ENCODE peak calls at places on chromosomes 11 and 22, in nine cellular contexts. G is spleen, C is fibroblast of lung, P is hepatocyte, T is HCT116, V is body of pancreas, L is tibial nerve, J is testis, B is A549. D is an unnamed sample.

GRCh38 chr11:57662893-57663292 is 5.0 kb upstream of the ZDHHC5 start:
- DNase-seq in T (no peak), B (no peak), G (no peak), V (no peak), C (no peak), J (no peak), P (peak; percentile 18), L (no peak), D (no peak)

GRCh38 chr11:31801298-31801702 is 9.8 kb downstream of the PAX6 start:
- DNase-seq in L (no peak), G (no peak), P (no peak), C (no peak), V (no peak), J (no peak), T (no peak), B (no peak), D (no peak)

GRCh38 chr11:47595029-47595428 is 818 bp upstream of the C1QTNF4 start:
- DNase-seq in P (no peak), J (no peak), G (no peak), V (no peak), C (no peak), T (no peak), B (no peak), L (no peak), D (no peak)

GRCh38 chr11:117961896-117962295 is 24.3 kb upstream of the IL10RA start:
- DNase-seq in G (peak; percentile 41), L (no peak), T (no peak), B (no peak), P (no peak), V (no peak), C (no peak), J (no peak), D (no peak)

GRCh38 chr11:34529643-34530042 is 16.0 kb upstream of the ELF5 start:
- DNase-seq in G (no peak), V (no peak), J (no peak), T (no peak), L (no peak), B (no peak), C (no peak), P (no peak), D (no peak)

GRCh38 chr11:24068197-24068596 is 428.7 kb upstream of the LUZP2 start:
- DNase-seq in L (no peak), V (no peak), J (no peak), G (no peak), C (no peak), T (no peak), P (no peak), B (no peak), D (no peak)

GRCh38 chr11:34437224-34437879 is 1.4 kb upstream of the CAT start:
- DNase-seq in P (no peak), V (no peak), B (no peak), G (no peak), L (no peak), T (no peak), C (no peak), J (no peak), D (no peak)

GRCh38 chr11:6737872-6738466 is 33.8 kb downstream of the OR2AG2 start:
- DNase-seq in J (peak; percentile 51), L (no peak), V (peak; percentile 54), B (peak; percentile 36), P (peak; percentile 72), C (peak; percentile 14), G (no peak), T (peak; percentile 43), D (peak; percentile 48)

GRCh38 chr11:119344291-119345010 is 2.1 kb downstream of the MFRP start:
- DNase-seq in G (peak; percentile 70), P (no peak), V (no peak), T (no peak), B (no peak), L (no peak), J (no peak), C (no peak), D (no peak)

GRCh38 chr11:80240245-80240644 is 799.4 kb upstream of the TENM4 start:
- DNase-seq in P (no peak), V (no peak), G (no peak), J (no peak), T (no peak), B (no peak), C (peak; percentile 7), L (no peak), D (no peak)

GRCh38 chr22:46627806-46628482 is 7.8 kb downstream of the GRAMD4 start:
- DNase-seq in P (no peak), C (no peak), L (no peak), G (no peak), B (no peak), V (no peak), T (no peak), J (no peak), D (no peak)

GRCh38 chr11:111355956-111356659 is 23.0 kb downstream of the POU2AF1 start:
- DNase-seq in T (no peak), V (no peak), L (no peak), P (no peak), G (no peak), C (no peak), B (no peak), J (no peak), D (no peak)

GRCh38 chr11:15258433-15259350 is 144.0 kb downstream of the INSC start:
- DNase-seq in J (peak; percentile 26), T (peak; percentile 51), G (no peak), P (peak; percentile 72), C (peak; percentile 42), V (peak; percentile 30), L (no peak), B (peak; percentile 38), D (peak; percentile 34)

GRCh38 chr22:44182591-44183588 is 2.2 kb downstream of the PARVG start:
- DNase-seq in C (no peak), J (peak; percentile 40), G (peak; percentile 95), L (no peak), T (no peak), P (no peak), B (no peak), V (no peak), D (no peak)

GRCh38 chr11:126864934-126865333 is 135.6 kb downstream of the KIRREL3 start:
- DNase-seq in B (no peak), T (no peak), P (no peak), J (no peak), G (no peak), L (no peak), C (no peak), V (no peak), D (peak; percentile 69)

GRCh38 chr11:78166832-78167469 is 21.5 kb downstream of the KCTD21 start:
- DNase-seq in C (no peak), J (no peak), B (no peak), P (no peak), G (no peak), L (no peak), T (no peak), V (no peak), D (no peak)

GRCh38 chr11:70483077-70483861 is 84.9 kb downstream of the CTTN start:
- DNase-seq in L (no peak), V (no peak), C (peak; percentile 81), J (no peak), B (peak; percentile 68), G (no peak), P (peak; percentile 60), T (peak; percentile 60), D (peak; percentile 34)

DNA sequence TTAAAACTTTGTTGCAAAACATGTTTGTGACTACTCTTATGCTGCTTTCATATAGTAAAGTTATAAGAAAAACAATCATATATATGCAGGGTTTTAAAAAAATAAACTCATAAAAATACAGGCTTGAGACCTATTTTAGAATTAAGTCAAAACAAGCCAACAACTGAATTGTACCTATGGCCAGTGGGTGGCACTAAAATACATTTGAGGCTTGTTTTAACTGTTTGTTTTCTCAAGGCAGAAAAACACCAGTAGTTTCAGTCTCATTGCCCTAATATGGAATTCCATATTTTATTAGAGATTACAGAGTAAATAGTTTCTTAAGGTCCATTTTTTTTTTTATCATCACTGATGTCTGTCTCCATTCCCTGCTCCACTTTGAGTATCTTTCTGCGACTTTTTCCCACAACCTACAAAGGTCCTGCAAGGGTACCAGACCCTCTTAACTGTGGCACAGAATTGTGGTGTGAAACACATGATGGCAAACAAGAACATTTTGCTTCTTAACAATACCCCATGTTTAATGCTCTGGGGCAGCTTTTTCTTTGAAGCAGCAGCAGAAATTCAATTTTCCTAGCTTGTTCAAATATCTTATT is 8.5 kb upstream of the CCDC89 start:
- DNase-seq in C (peak; percentile 50), T (peak; percentile 18), B (peak; percentile 31), J (no peak), P (peak; percentile 63), V (no peak), G (no peak), L (no peak), D (no peak)
- TF ChIP-seq CTCF in C (no peak), T (peak; percentile 70), B (peak; percentile 86), J (no peak), P (peak; percentile 80), V (no peak), G (no peak), L (peak; percentile 23), D (peak; percentile 39)

GRCh38 chr11:13666708-13667107 is 1.8 kb upstream of the FAR1 start:
- DNase-seq in L (no peak), T (no peak), V (no peak), G (no peak), J (no peak), B (no peak), C (no peak), P (no peak), D (no peak)
- H3K4me3 ChIP-seq in L (no peak overlapping the region), T (no peak overlapping the region), V (no peak overlapping the region), G (no peak overlapping the region), J (no peak overlapping the region), B (no peak overlapping the region), C (no peak overlapping the region), P (no peak overlapping the region), D (no peak overlapping the region)

DNA sequence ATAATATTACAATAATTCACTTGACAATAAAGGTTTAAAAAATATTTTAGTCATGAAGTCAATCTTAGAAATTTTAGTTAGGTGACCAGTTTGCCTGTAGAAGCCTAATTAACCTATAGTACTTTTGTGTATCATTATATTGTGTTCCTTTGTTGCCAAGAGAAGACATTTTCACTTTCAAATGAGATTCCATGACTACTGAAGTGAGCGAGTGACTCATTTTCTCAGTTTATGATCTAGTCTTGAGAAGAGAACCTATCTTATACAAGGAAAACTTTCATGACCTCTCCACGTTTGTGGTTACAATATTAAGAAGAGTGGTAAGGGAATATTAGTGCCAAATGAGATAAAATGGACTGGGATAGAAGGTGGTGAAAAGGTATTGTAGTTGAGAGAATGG is 423.9 kb upstream of the CHORDC1 start:
- DNase-seq in T (no peak), L (no peak), P (no peak), J (no peak), G (no peak), V (no peak), B (no peak), C (no peak), D (no peak)
- H3K9me3 ChIP-seq in T (no peaks in the 10 kb centered on the region), L (no peaks in the 10 kb centered on the region), P (no peaks in the 10 kb centered on the region), J (no peaks in the 10 kb centered on the region), G (no peaks in the 10 kb centered on the region), V (no peaks in the 10 kb centered on the region), B (no peaks in the 10 kb centered on the region), C (no peaks in the 10 kb centered on the region), D (no peaks in the 10 kb centered on the region)

DNA sequence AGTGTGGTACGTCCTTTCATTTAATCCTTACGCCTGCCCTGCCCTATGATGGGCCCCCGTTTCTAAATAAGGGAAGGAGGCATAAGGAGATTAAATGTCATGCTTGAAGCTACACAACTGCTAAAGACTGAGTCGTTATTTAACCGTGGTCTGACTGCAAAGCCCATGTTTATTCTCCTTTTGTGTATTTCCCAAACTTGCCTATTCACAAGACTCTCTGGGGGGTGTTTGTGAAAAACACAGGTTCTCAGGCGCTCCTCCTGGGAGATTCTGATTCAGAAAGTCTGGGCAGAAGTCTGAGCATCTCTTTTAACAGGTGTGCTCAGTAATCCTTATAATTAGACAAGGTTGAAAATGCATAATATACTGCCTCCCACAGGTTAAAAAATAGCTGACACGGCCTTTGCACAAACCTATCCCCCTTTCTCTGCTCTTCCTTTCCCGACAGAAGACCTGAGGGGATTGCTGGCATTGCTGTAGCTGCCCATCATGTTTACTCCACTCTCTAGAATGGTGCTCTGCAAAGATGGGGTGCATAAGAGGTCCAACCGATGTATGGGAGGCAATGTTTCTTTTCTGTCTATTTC is 56.4 kb upstream of the ZBTB44 start:
- DNase-seq in G (no peak), V (no peak), J (no peak), C (no peak), L (no peak), P (no peak), T (no peak), B (no peak), D (no peak)
- TF ChIP-seq CTCF in G (no peak), V (no peak), J (no peak), C (no peak), L (no peak), P (no peak), T (peak; percentile 24), B (no peak), D (peak; percentile 44)

D was measured in WERI-Rb-1.